ENCODE peak calls at places on chromosomes 2 and 18, in five cellular contexts. One of them, this sample, is unnamed.

GRCh38 chr2:3135676-3136075 is 241.9 kb downstream of the EIPR1 start:
- DNase-seq in progenitor cell of endocrine pancreas: no peak
- DNase-seq in GM10248: no peak
- DNase-seq in iris pigment epithelial cell: no peak
- DNase-seq in HCEC 1CT: no peak
- DNase-seq in this sample: no peak

GRCh38 chr2:222322241-222322640 is 23.4 kb upstream of the PAX3 start:
- DNase-seq in progenitor cell of endocrine pancreas: no peak
- DNase-seq in GM10248: no peak
- DNase-seq in iris pigment epithelial cell: no peak
- DNase-seq in HCEC 1CT: no peak
- DNase-seq in this sample: no peak

GRCh38 chr2:44055664-44056063 is 59.9 kb upstream of the LRPPRC start:
- DNase-seq in progenitor cell of endocrine pancreas: no peak
- DNase-seq in GM10248: no peak
- DNase-seq in iris pigment epithelial cell: no peak
- DNase-seq in HCEC 1CT: no peak
- DNase-seq in this sample: no peak

GRCh38 chr2:119702918-119703401 is 24.0 kb downstream of the TMEM177 start:
- DNase-seq in progenitor cell of endocrine pancreas: peak
- DNase-seq in GM10248: peak
- DNase-seq in iris pigment epithelial cell: peak
- DNase-seq in HCEC 1CT: peak
- DNase-seq in this sample: peak

GRCh38 chr18:61096231-61096630 is 237.0 kb upstream of the CDH20 start:
- DNase-seq in progenitor cell of endocrine pancreas: no peak
- DNase-seq in GM10248: no peak
- DNase-seq in iris pigment epithelial cell: no peak
- DNase-seq in HCEC 1CT: no peak
- DNase-seq in this sample: no peak

GRCh38 chr2:20432714-20433113 is 14.2 kb upstream of the RHOB start:
- DNase-seq in progenitor cell of endocrine pancreas: no peak
- DNase-seq in GM10248: no peak
- DNase-seq in iris pigment epithelial cell: no peak
- DNase-seq in HCEC 1CT: no peak
- DNase-seq in this sample: no peak

GRCh38 chr2:6986894-6987487 is 69.8 kb downstream of the RNF144A start:
- DNase-seq in progenitor cell of endocrine pancreas: no peak
- DNase-seq in GM10248: no peak
- DNase-seq in iris pigment epithelial cell: no peak
- DNase-seq in HCEC 1CT: no peak
- DNase-seq in this sample: peak

GRCh38 chr2:126752876-126753275 is 96.9 kb downstream of the GYPC start:
- DNase-seq in progenitor cell of endocrine pancreas: no peak
- DNase-seq in GM10248: no peak
- DNase-seq in iris pigment epithelial cell: no peak
- DNase-seq in HCEC 1CT: no peak
- DNase-seq in this sample: no peak

GRCh38 chr2:33363599-33364300 is 112.7 kb upstream of the RASGRP3 start:
- DNase-seq in progenitor cell of endocrine pancreas: no peak
- DNase-seq in GM10248: no peak
- DNase-seq in iris pigment epithelial cell: peak
- DNase-seq in HCEC 1CT: peak
- DNase-seq in this sample: no peak

GRCh38 chr2:25088817-25089485 is 47.1 kb downstream of the EFR3B start:
- DNase-seq in progenitor cell of endocrine pancreas: no peak
- DNase-seq in GM10248: no peak
- DNase-seq in iris pigment epithelial cell: no peak
- DNase-seq in HCEC 1CT: no peak
- DNase-seq in this sample: no peak

GRCh38 chr18:76977108-76977621 is 154.8 kb downstream of the ZNF236 start:
- DNase-seq in progenitor cell of endocrine pancreas: no peak
- DNase-seq in GM10248: no peak
- DNase-seq in iris pigment epithelial cell: no peak
- DNase-seq in HCEC 1CT: no peak
- DNase-seq in this sample: no peak

GRCh38 chr18:69444221-69444620 is 43.5 kb downstream of the DOK6 start:
- DNase-seq in progenitor cell of endocrine pancreas: no peak
- DNase-seq in GM10248: no peak
- DNase-seq in iris pigment epithelial cell: peak
- DNase-seq in HCEC 1CT: no peak
- DNase-seq in this sample: no peak

GRCh38 chr2:137467246-137467862 is 496.9 kb upstream of the HNMT start:
- DNase-seq in progenitor cell of endocrine pancreas: peak
- DNase-seq in GM10248: peak
- DNase-seq in iris pigment epithelial cell: peak
- DNase-seq in HCEC 1CT: no peak
- DNase-seq in this sample: peak

GRCh38 chr18:12839526-12840196 is 44.4 kb downstream of the PTPN2 start:
- DNase-seq in progenitor cell of endocrine pancreas: no peak
- DNase-seq in GM10248: peak
- DNase-seq in iris pigment epithelial cell: peak
- DNase-seq in HCEC 1CT: peak
- DNase-seq in this sample: no peak

GRCh38 chr2:234403074-234403473 is 93.8 kb downstream of the ARL4C start:
- DNase-seq in progenitor cell of endocrine pancreas: no peak
- DNase-seq in GM10248: no peak
- DNase-seq in iris pigment epithelial cell: no peak
- DNase-seq in HCEC 1CT: peak
- DNase-seq in this sample: no peak

GRCh38 chr2:136178941-136179601 is 61.1 kb upstream of the CXCR4 start:
- DNase-seq in progenitor cell of endocrine pancreas: no peak
- DNase-seq in GM10248: no peak
- DNase-seq in iris pigment epithelial cell: no peak
- DNase-seq in HCEC 1CT: no peak
- DNase-seq in this sample: no peak

GRCh38 chr18:60188943-60189342 is 183.6 kb downstream of the MC4R start:
- DNase-seq in progenitor cell of endocrine pancreas: no peak
- DNase-seq in GM10248: no peak
- DNase-seq in iris pigment epithelial cell: no peak
- DNase-seq in HCEC 1CT: no peak
- DNase-seq in this sample: no peak

GRCh38 chr2:37586663-37587409 is 84.6 kb downstream of the CDC42EP3 start:
- DNase-seq in progenitor cell of endocrine pancreas: no peak
- DNase-seq in GM10248: no peak
- DNase-seq in iris pigment epithelial cell: no peak
- DNase-seq in HCEC 1CT: no peak
- DNase-seq in this sample: no peak

GRCh38 chr2:234988491-234988890 is 36.7 kb downstream of the SH3BP4 start:
- DNase-seq in progenitor cell of endocrine pancreas: no peak
- DNase-seq in GM10248: no peak
- DNase-seq in iris pigment epithelial cell: no peak
- DNase-seq in HCEC 1CT: no peak
- DNase-seq in this sample: no peak

GRCh38 chr2:222753251-222753824 is 81.9 kb downstream of the MOGAT1 start:
- DNase-seq in progenitor cell of endocrine pancreas: no peak
- DNase-seq in GM10248: no peak
- DNase-seq in iris pigment epithelial cell: peak
- DNase-seq in HCEC 1CT: peak
- DNase-seq in this sample: no peak

GRCh38 chr2:7031424-7032245 is 114.4 kb downstream of the RNF144A start:
- DNase-seq in progenitor cell of endocrine pancreas: no peak
- DNase-seq in GM10248: no peak
- DNase-seq in iris pigment epithelial cell: peak
- DNase-seq in HCEC 1CT: no peak
- DNase-seq in this sample: no peak

GRCh38 chr2:180222642-180223041 is 215.5 kb upstream of the CWC22 start:
- DNase-seq in progenitor cell of endocrine pancreas: no peak
- DNase-seq in GM10248: no peak
- DNase-seq in iris pigment epithelial cell: peak
- DNase-seq in HCEC 1CT: peak
- DNase-seq in this sample: no peak

GRCh38 chr2:69766014-69766413 is 24.1 kb downstream of the ANXA4 start:
- DNase-seq in progenitor cell of endocrine pancreas: no peak
- DNase-seq in GM10248: no peak
- DNase-seq in iris pigment epithelial cell: no peak
- DNase-seq in HCEC 1CT: no peak
- DNase-seq in this sample: no peak

GRCh38 chr2:20361903-20362302 is 11.3 kb upstream of the PUM2 start:
- DNase-seq in progenitor cell of endocrine pancreas: no peak
- DNase-seq in GM10248: no peak
- DNase-seq in iris pigment epithelial cell: no peak
- DNase-seq in HCEC 1CT: no peak
- DNase-seq in this sample: no peak

GRCh38 chr2:60820416-60821132 is 60.8 kb upstream of the REL start:
- DNase-seq in progenitor cell of endocrine pancreas: no peak
- DNase-seq in GM10248: no peak
- DNase-seq in iris pigment epithelial cell: no peak
- DNase-seq in HCEC 1CT: no peak
- DNase-seq in this sample: no peak

GRCh38 chr2:127067620-127068350 is 39.2 kb downstream of the BIN1 start:
- DNase-seq in progenitor cell of endocrine pancreas: peak
- DNase-seq in GM10248: peak
- DNase-seq in iris pigment epithelial cell: peak
- DNase-seq in HCEC 1CT: peak
- DNase-seq in this sample: peak

GRCh38 chr2:51789908-51790307 is 758.0 kb upstream of the NRXN1 start:
- DNase-seq in progenitor cell of endocrine pancreas: no peak
- DNase-seq in GM10248: no peak
- DNase-seq in iris pigment epithelial cell: no peak
- DNase-seq in HCEC 1CT: peak
- DNase-seq in this sample: no peak

GRCh38 chr2:186595219-186595618 is 5.4 kb downstream of the ITGAV start:
- DNase-seq in progenitor cell of endocrine pancreas: no peak
- DNase-seq in GM10248: no peak
- DNase-seq in iris pigment epithelial cell: peak
- DNase-seq in HCEC 1CT: peak
- DNase-seq in this sample: no peak

GRCh38 chr2:64819774-64820688 is 166.3 kb upstream of the SERTAD2 start:
- DNase-seq in progenitor cell of endocrine pancreas: no peak
- DNase-seq in GM10248: peak
- DNase-seq in iris pigment epithelial cell: no peak
- DNase-seq in HCEC 1CT: no peak
- DNase-seq in this sample: no peak

GRCh38 chr2:24334245-24334633 is 26.1 kb downstream of the ITSN2 start:
- DNase-seq in progenitor cell of endocrine pancreas: no peak
- DNase-seq in GM10248: no peak
- DNase-seq in iris pigment epithelial cell: peak
- DNase-seq in HCEC 1CT: no peak
- DNase-seq in this sample: no peak

GRCh38 chr2:136736236-136736635 is 29.1 kb upstream of the THSD7B start:
- DNase-seq in progenitor cell of endocrine pancreas: no peak
- DNase-seq in GM10248: no peak
- DNase-seq in iris pigment epithelial cell: no peak
- DNase-seq in HCEC 1CT: no peak
- DNase-seq in this sample: no peak

GRCh38 chr2:186381573-186381972 is 104.5 kb upstream of the ZC3H15 start:
- DNase-seq in progenitor cell of endocrine pancreas: no peak
- DNase-seq in GM10248: no peak
- DNase-seq in iris pigment epithelial cell: no peak
- DNase-seq in HCEC 1CT: no peak
- DNase-seq in this sample: no peak

GRCh38 chr2:110731064-110731463 is 1.3 kb upstream of the ACOXL start:
- DNase-seq in progenitor cell of endocrine pancreas: no peak
- DNase-seq in GM10248: no peak
- DNase-seq in iris pigment epithelial cell: no peak
- DNase-seq in HCEC 1CT: no peak
- DNase-seq in this sample: no peak

GRCh38 chr2:113406114-113406513 is 31.4 kb upstream of the ZNG1B start:
- DNase-seq in progenitor cell of endocrine pancreas: no peak
- DNase-seq in GM10248: no peak
- DNase-seq in iris pigment epithelial cell: no peak
- DNase-seq in HCEC 1CT: no peak
- DNase-seq in this sample: no peak

GRCh38 chr2:165369131-165369935 is 100.2 kb upstream of the CSRNP3 start:
- DNase-seq in progenitor cell of endocrine pancreas: no peak
- DNase-seq in GM10248: no peak
- DNase-seq in iris pigment epithelial cell: no peak
- DNase-seq in HCEC 1CT: no peak
- DNase-seq in this sample: peak

GRCh38 chr18:70331456-70332097 is 42.7 kb downstream of the SOCS6 start:
- DNase-seq in progenitor cell of endocrine pancreas: no peak
- DNase-seq in GM10248: no peak
- DNase-seq in iris pigment epithelial cell: no peak
- DNase-seq in HCEC 1CT: no peak
- DNase-seq in this sample: no peak

GRCh38 chr2:215878476-215879063 is 134.8 kb downstream of the MREG start:
- DNase-seq in progenitor cell of endocrine pancreas: no peak
- DNase-seq in GM10248: no peak
- DNase-seq in iris pigment epithelial cell: peak
- DNase-seq in HCEC 1CT: peak
- DNase-seq in this sample: no peak

This sample was measured in COLO829.